ENCODE peak calls at places on chromosomes 5 and 9, in four cellular contexts. W is sigmoid colon; N is CD4-positive, alpha-beta memory T cell; D is upper lobe of right lung. Z is an unnamed sample.
A peak's percentile ranks its signal among the peaks of the same experiment; 100 is the strongest.

GRCh38 chr5:129991780-129992179 is 87.5 kb downstream of the CHSY3 start:
- DNase-seq in W (no peak), D (no peak), N (no peak), Z (no peak)

GRCh38 chr9:4375424-4376195 is 75.7 kb upstream of the GLIS3 start:
- DNase-seq in W (no peak), N (no peak), D (no peak), Z (peak; percentile 25)

GRCh38 chr5:25701936-25702335 is 1057.2 kb upstream of the CDH10 start:
- DNase-seq in W (no peak), N (no peak), D (no peak), Z (no peak)

GRCh38 chr9:129712595-129713524 is 40.0 kb downstream of the PTGES start:
- DNase-seq in D (no peak), N (no peak), W (no peak), Z (no peak)

GRCh38 chr5:39986614-39987013 is 561.8 kb upstream of the DAB2 start:
- DNase-seq in D (no peak), W (no peak), N (no peak), Z (no peak)

GRCh38 chr5:118762291-118762690 is 226.1 kb downstream of the DTWD2 start:
- DNase-seq in D (no peak), N (no peak), W (no peak), Z (no peak)

GRCh38 chr5:1762121-1762877 is 37.3 kb downstream of the MRPL36 start:
- DNase-seq in D (peak; percentile 46), N (no peak), W (peak; percentile 45), Z (no peak)

GRCh38 chr9:121568541-121569265 is 69.1 kb upstream of the GGTA1 start:
- DNase-seq in W (peak; percentile 77), D (no peak), N (no peak), Z (no peak)

GRCh38 chr9:135523521-135524129 is 2.4 kb downstream of the LCN1 start:
- DNase-seq in W (peak; percentile 66), N (no peak), D (peak; percentile 61), Z (no peak)

GRCh38 chr9:116653580-116654355 is 33.3 kb upstream of the TRIM32 start:
- DNase-seq in D (no peak), W (no peak), N (no peak), Z (no peak)

GRCh38 chr9:103942652-103943051 is 151.5 kb upstream of the SMC2 start:
- DNase-seq in W (no peak), D (no peak), N (no peak), Z (no peak)

GRCh38 chr9:87371801-87372374 is 125.8 kb upstream of the DAPK1 start:
- DNase-seq in W (no peak), D (no peak), N (no peak), Z (no peak)

GRCh38 chr5:8981016-8981415 is 564.9 kb downstream of the SEMA5A start:
- DNase-seq in N (no peak), D (no peak), W (no peak), Z (no peak)

GRCh38 chr5:91098581-91098980 is 284.5 kb downstream of the ARRDC3 start:
- DNase-seq in D (no peak), W (no peak), N (no peak), Z (no peak)

GRCh38 chr5:38858839-38859238 is 13.0 kb downstream of the OSMR start:
- DNase-seq in D (no peak), W (no peak), N (no peak), Z (no peak)

GRCh38 chr5:114407783-114408182 is 45.9 kb downstream of the KCNN2 start:
- DNase-seq in W (no peak), N (no peak), D (no peak), Z (no peak)

GRCh38 chr5:142634375-142635018 is 51.4 kb downstream of the FGF1 start:
- DNase-seq in N (no peak), D (no peak), W (no peak), Z (no peak)

GRCh38 chr5:172383231-172383802 is 71.0 kb downstream of the SH3PXD2B start:
- DNase-seq in N (no peak), D (no peak), W (no peak), Z (no peak)

GRCh38 chr5:61162010-61162831 is at the start of gene SMIM15:
- DNase-seq in D (peak; percentile 97), N (peak; percentile 77), W (peak; percentile 93), Z (peak; percentile 79)

GRCh38 chr9:129500166-129500862 is 120.6 kb downstream of the C9orf50 start:
- DNase-seq in W (peak; percentile 76), N (no peak), D (no peak), Z (no peak)

GRCh38 chr9:131579789-131580211 is 34.5 kb downstream of the PRRT1B start:
- DNase-seq in N (no peak), D (no peak), W (no peak), Z (no peak)

DNA sequence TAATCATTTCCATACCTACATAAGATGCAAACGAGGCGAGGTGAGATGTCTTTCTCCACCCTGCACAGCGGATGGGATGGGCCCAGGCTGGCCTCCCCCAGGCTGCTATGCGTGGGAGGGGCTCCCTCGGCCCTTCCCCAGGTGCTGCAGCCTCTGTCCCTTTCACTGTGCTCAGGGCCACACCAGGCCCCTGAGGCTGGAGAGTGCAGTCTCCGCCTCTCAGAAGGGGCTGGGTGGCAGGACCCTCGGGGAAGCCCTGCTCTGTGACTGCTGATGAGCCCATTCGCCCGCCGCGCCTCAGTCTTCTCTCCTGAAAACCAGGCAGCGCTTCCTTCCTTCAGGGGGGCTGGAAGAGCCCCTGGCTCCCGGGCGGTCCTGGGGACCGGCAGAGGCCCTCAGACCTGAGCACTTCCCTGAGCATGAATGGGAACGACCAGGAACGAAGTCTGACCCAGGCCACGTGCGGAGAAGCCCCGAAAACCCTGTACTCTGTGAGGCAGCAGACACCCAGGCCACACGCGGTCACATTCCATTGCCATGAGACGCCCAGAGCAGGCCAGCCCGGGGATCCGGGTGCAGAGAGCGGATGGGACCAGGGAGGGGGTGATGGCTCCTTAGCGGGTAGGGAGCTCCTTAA is 21.9 kb upstream of the NOTCH1 start:
- DNase-seq in D (no peak), W (peak; percentile 96), N (no peak), Z (no peak)
- H3K27ac ChIP-seq in D (peak overlapping the region; percentile 11), W (peak overlapping the region; percentile 55), N (no peak overlapping the region), Z (no peak overlapping the region)

DNA sequence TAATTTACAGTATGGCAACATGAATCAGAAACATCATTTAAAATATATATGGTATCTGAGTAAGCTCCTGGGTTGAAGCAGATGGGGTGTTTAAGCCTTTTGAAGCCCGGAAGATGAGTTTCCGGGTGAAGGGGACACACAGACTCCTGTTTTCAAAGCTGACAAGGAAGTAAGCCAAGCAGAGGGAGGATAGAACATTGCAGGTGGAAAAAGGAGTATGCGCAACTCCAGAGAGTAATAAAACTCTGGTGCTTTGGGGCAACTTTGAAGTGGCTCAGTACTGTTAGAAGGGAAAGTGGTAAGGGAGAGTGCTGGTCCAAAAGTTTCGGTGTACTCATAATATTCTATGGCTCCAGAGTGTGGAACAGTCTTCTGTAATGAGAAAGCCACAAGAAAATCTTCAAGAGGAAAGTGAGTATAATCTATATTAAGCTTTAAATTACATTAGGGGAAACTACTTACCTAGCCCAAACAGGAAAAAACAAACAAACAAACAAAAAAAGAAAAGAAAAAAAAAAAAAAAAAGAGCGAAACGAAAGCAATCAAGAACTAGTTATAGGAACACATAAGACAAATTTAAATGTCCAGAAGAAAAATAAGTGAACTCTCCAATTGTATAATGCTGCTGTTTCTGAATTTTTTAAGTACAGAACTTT is 2.3 kb upstream of the ST8SIA4 start:
- DNase-seq in D (no peak), N (peak; percentile 58), W (no peak), Z (peak; percentile 31)
- H3K4me3 ChIP-seq in D (no peak overlapping the region), N (peak overlapping the region; percentile 88), W (no peak overlapping the region), Z (peak overlapping the region; percentile 87)

DNA sequence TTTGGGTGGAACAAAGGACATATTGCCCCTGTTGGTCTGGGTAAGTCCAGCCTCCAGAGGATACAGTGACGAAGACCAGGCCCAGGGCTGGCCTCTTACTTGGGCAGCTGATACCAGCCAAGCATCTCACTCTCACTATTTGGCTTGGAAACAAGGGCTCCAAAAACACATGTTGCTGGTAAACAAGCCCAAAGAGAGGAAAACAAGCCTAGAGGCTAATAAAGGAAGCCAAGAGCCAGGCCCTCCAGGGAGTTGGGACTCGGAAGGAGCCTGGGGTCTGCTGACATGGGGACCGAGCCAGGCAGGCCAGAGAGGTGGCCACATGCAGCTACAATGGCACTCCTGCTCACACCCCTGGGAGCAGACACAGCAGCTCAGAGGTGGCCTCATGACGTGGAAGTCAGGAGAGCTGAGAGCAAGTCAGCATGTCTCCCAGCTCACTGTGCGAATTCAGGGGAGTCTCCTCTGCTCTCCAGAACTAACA is 5.7 kb downstream of the SPARC start:
- DNase-seq in D (no peak), W (peak; percentile 70), N (no peak), Z (no peak)
- H3K27ac ChIP-seq in D (peak overlapping the region; percentile 90), W (peak overlapping the region; percentile 89), N (no peak overlapping the region), Z (no peak overlapping the region)

GRCh38 chr5:17398866-17399835 is 98.9 kb upstream of the TAF11L2 start:
- DNase-seq in W (no peak), D (no peak), N (no peak), Z (no peak)

GRCh38 chr5:17399931-17400330 is 98.1 kb upstream of the TAF11L2 start:
- DNase-seq in D (no peak), W (no peak), N (no peak), Z (no peak)

GRCh38 chr5:17400724-17401508 is 97.1 kb upstream of the TAF11L2 start:
- DNase-seq in D (no peak), N (no peak), W (no peak), Z (no peak)

GRCh38 chr5:17402291-17403121 is 95.5 kb upstream of the TAF11L2 start:
- DNase-seq in W (no peak), D (no peak), N (no peak), Z (no peak)

DNA sequence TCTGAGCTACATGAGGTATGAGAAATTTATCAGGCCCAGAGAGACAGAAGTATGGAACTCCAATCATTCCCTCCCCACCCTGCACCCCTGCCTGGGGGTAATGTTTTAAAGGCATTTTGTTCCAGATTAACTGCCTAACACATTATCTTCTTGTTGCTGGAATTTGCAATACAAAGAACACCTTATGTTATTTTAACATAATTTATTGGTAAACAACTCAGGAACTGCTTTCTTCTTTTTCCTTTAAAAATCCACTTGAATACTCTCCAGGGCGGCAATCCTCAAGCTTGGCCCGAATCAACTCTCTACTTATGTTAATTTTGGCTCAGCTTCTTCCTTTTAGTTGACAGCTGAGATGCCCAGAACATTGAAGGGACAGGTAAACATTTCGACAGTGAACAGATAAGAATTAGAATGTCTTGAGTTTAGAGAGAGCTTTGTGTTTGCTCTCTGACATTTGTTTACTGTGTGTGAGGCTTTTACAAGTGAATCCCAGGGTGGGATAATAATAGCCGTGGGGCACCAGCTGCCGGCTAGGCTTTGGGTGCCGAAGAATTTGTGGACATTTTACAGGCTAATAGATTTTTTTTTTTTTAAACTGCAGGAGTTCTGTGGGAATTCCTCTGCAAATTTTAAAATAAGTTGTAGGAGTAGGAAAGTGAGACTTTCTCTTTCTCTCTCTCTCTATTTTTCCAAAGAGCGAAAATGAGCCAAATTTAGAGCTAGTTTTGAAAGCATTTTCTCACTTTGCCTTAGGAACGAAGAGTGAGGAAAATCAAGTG is 96.3 kb upstream of the TAF11L2 start:
- DNase-seq in W (no peak), N (no peak), D (no peak), Z (no peak)
- H3K4me3 ChIP-seq in W (no peak overlapping the region), N (no peak overlapping the region), D (no peak overlapping the region), Z (no peak overlapping the region)

Z was measured in MM.1S.